ENCODE peak calls at places on chromosome 20, in eight cellular contexts. V, J, A, W, B, Q, M and U are unnamed samples. For H3K4me1, the result is how much of the 10 kb centered on the place peaks cover.

GRCh38 chr20:58237318-58238182 is 9.1 kb upstream of the ANKRD60 start:
- DNase-seq in W (no peak), V (no peak), M (no peak), Q (no peak), B (no peak), J (no peak), A (no peak), U (no peak)

GRCh38 chr20:37315293-37316110 is 26.0 kb downstream of the MANBAL start:
- DNase-seq in Q (peak), J (peak), B (no peak), V (peak), W (peak), A (no peak), M (peak), U (no peak)

GRCh38 chr20:11083841-11084240 is 410.0 kb upstream of the JAG1 start:
- DNase-seq in B (no peak), M (no peak), Q (no peak), V (no peak), A (no peak), W (no peak), J (no peak), U (no peak)

GRCh38 chr20:45052698-45053440 is 48.1 kb downstream of the KCNS1 start:
- DNase-seq in Q (no peak), W (no peak), A (no peak), J (no peak), V (no peak), B (peak), M (no peak), U (no peak)

GRCh38 chr20:51423810-51424209 is 118.7 kb downstream of the NFATC2 start:
- DNase-seq in J (no peak), Q (no peak), A (no peak), M (no peak), V (no peak), W (no peak), B (no peak), U (no peak)

GRCh38 chr20:48217191-48217590 is 431.9 kb upstream of the SULF2 start:
- DNase-seq in M (peak), A (no peak), B (no peak), V (no peak), W (no peak), J (no peak), Q (no peak), U (no peak)

GRCh38 chr20:35269055-35269781 is 8.7 kb downstream of the MMP24OS start:
- DNase-seq in W (no peak), M (peak), J (peak), A (peak), Q (no peak), V (peak), B (peak), U (no peak)

GRCh38 chr20:15916623-15917022 is 656.6 kb downstream of the KIF16B start:
- DNase-seq in Q (no peak), A (no peak), V (no peak), W (no peak), B (no peak), J (no peak), M (no peak), U (no peak)

GRCh38 chr20:16732506-16733152 is 2.8 kb downstream of the SNRPB2 start:
- DNase-seq in V (no peak), B (no peak), J (no peak), M (no peak), W (no peak), Q (no peak), A (no peak), U (no peak)

GRCh38 chr20:6053776-6054688 is at the start of gene LRRN4:
- DNase-seq in Q (no peak), M (no peak), V (no peak), A (no peak), J (no peak), B (peak), W (no peak), U (no peak)

GRCh38 chr20:48697845-48698491 is 129.8 kb downstream of the PREX1 start:
- DNase-seq in V (peak), M (no peak), Q (peak), W (no peak), B (peak), J (peak), A (peak), U (no peak)

GRCh38 chr20:2900845-2901592 is 27.7 kb downstream of the PTPRA start:
- DNase-seq in Q (no peak), W (no peak), V (no peak), M (no peak), A (no peak), J (no peak), B (no peak), U (no peak)

GRCh38 chr20:38290829-38291581 is 13.0 kb upstream of the BPI start:
- DNase-seq in J (peak), M (no peak), Q (no peak), W (no peak), A (no peak), V (no peak), B (no peak), U (no peak)

GRCh38 chr20:22805219-22805618 is 220.8 kb upstream of the FOXA2 start:
- DNase-seq in V (no peak), J (peak), Q (no peak), W (no peak), B (peak), M (no peak), A (no peak), U (no peak)

DNA sequence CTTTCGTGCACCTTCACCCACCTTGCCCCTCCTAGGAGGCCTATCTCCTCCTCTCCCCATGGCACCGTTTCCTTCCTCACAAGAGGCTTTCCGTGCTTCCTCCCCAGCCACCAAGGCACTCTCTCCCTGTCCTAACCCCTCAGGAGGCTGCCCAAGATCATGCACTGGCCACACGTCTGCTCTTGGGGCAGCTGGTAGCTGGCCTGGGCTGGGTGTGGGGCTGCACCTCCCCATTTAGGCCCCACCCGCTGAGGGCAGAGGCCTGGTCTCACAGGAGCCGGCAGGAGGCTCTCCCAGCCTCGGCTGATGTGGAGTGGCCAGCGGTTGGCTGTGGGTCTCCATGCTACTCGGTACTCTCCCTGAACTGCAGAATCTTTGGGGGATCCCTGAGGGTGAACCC is 13.6 kb downstream of the NOL4L start:
- DNase-seq in Q (no peak), B (no peak), J (no peak), W (no peak), M (no peak), V (no peak), A (no peak), U (no peak)
- TF ChIP-seq POLR2A in Q (no peak), B (no peak), J (no peak), W (no peak), M (no peak), V (no peak), A (no peak), U (no peak)

GRCh38 chr20:50306478-50307423 is 116.1 kb downstream of the CEBPB start:
- DNase-seq in M (no peak), B (no peak), Q (no peak), J (no peak), A (no peak), V (no peak), W (no peak), U (peak)
- H3K4me3 ChIP-seq in M (no peak), B (no peak), Q (no peak), J (no peak), A (no peak), V (no peak), W (no peak), U (no peak)

DNA sequence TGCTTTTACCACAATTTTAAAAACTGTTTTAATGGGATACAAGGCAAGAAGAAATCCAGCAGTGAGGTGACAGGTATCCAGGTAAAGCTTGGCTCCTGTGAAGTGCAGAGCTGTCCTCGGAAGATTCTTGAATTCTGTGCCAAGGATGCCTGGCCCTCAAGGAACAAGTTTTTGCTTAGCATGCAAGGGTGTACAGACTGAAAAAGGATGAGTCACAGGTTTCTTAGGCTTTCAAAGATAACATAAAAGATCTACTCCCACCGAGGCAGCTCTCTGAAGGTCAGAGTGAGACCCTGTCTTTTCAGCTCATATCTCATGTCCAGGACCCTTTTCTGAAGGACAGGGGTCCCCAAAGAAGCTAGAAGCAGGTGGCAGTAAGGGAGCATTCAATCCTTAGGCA is 83.3 kb downstream of the CHD6 start:
- DNase-seq in M (no peak), W (no peak), Q (no peak), A (no peak), B (no peak), V (no peak), J (no peak), U (no peak)
- H3K4me1 ChIP-seq in M (under half), W (under half), Q (under half), A (under half), B (under half), V (under half), J (under half), U (under half)

GRCh38 chr20:62937353-62938104 is 418 bp upstream of the GID8 start:
- DNase-seq in W (peak), Q (peak), M (peak), V (peak), A (peak), B (peak), J (peak), U (peak)
- TF ChIP-seq POLR2A in W (peak), Q (peak), M (peak), V (peak), A (peak), B (no peak), J (no peak), U (no peak)